ENCODE peak calls at places on chromosome 3, in four cellular contexts. One of them, this sample, is unnamed.

GRCh38 chr3:176293277-176293676 is 904.0 kb downstream of the TBL1XR1 start:
- DNase-seq in A673: no peak
- DNase-seq in prostate gland: no peak
- DNase-seq in pancreas: no peak
- DNase-seq in this sample: no peak

GRCh38 chr3:46979958-46980497 is 562 bp downstream of the NBEAL2 start:
- DNase-seq in A673: no peak
- DNase-seq in prostate gland: no peak
- DNase-seq in pancreas: peak
- DNase-seq in this sample: no peak

GRCh38 chr3:149641011-149641728 is 16.7 kb downstream of the WWTR1 start:
- DNase-seq in A673: no peak
- DNase-seq in prostate gland: no peak
- DNase-seq in pancreas: no peak
- DNase-seq in this sample: no peak

GRCh38 chr3:164533275-164533674 is 545.0 kb downstream of the SI start:
- DNase-seq in A673: no peak
- DNase-seq in prostate gland: no peak
- DNase-seq in pancreas: no peak
- DNase-seq in this sample: no peak

GRCh38 chr3:161559177-161559998 is 62.8 kb downstream of the OTOL1 start:
- DNase-seq in A673: peak
- DNase-seq in prostate gland: no peak
- DNase-seq in pancreas: no peak
- DNase-seq in this sample: no peak

GRCh38 chr3:178274711-178275110 is 261.5 kb upstream of the KCNMB2 start:
- DNase-seq in A673: no peak
- DNase-seq in prostate gland: no peak
- DNase-seq in pancreas: no peak
- DNase-seq in this sample: no peak

GRCh38 chr3:112097378-112097777 is 11.2 kb downstream of the C3orf52 start:
- DNase-seq in A673: peak
- DNase-seq in prostate gland: peak
- DNase-seq in pancreas: no peak
- DNase-seq in this sample: no peak

GRCh38 chr3:94616833-94617232 is 554.0 kb downstream of the NSUN3 start:
- DNase-seq in A673: no peak
- DNase-seq in prostate gland: no peak
- DNase-seq in pancreas: no peak
- DNase-seq in this sample: no peak

GRCh38 chr3:127385540-127385870 is 97.7 kb upstream of the PRR20G start:
- DNase-seq in A673: no peak
- DNase-seq in prostate gland: no peak
- DNase-seq in pancreas: no peak
- DNase-seq in this sample: no peak

GRCh38 chr3:136860541-136860940 is 1.5 kb upstream of the NCK1 start:
- DNase-seq in A673: no peak
- DNase-seq in prostate gland: no peak
- DNase-seq in pancreas: no peak
- DNase-seq in this sample: no peak

GRCh38 chr3:37530298-37530697 is 331.4 kb upstream of the CTDSPL start:
- DNase-seq in A673: no peak
- DNase-seq in prostate gland: no peak
- DNase-seq in pancreas: no peak
- DNase-seq in this sample: no peak

GRCh38 chr3:188796122-188796631 is 375.6 kb upstream of the TPRG1 start:
- DNase-seq in A673: peak
- DNase-seq in prostate gland: no peak
- DNase-seq in pancreas: no peak
- DNase-seq in this sample: no peak

GRCh38 chr3:123449986-123450474 is 1.1 kb upstream of the ADCY5 start:
- DNase-seq in A673: no peak
- DNase-seq in prostate gland: no peak
- DNase-seq in pancreas: peak
- DNase-seq in this sample: no peak

GRCh38 chr3:129037093-129037419 is 23.5 kb upstream of the GP9 start:
- DNase-seq in A673: no peak
- DNase-seq in prostate gland: no peak
- DNase-seq in pancreas: no peak
- DNase-seq in this sample: no peak

GRCh38 chr3:138188013-138188352 is 882 bp downstream of the ARMC8 start:
- DNase-seq in A673: no peak
- DNase-seq in prostate gland: no peak
- DNase-seq in pancreas: no peak
- DNase-seq in this sample: peak

GRCh38 chr3:196518999-196519737 is 4.0 kb upstream of the SMCO1 start:
- DNase-seq in A673: peak
- DNase-seq in prostate gland: peak
- DNase-seq in pancreas: no peak
- DNase-seq in this sample: no peak

GRCh38 chr3:144687862-144688261 is 716.2 kb downstream of the DIPK2A start:
- DNase-seq in A673: no peak
- DNase-seq in prostate gland: no peak
- DNase-seq in pancreas: no peak
- DNase-seq in this sample: no peak

GRCh38 chr3:151296226-151296625 is 17.9 kb upstream of the P2RY14 start:
- DNase-seq in A673: no peak
- DNase-seq in prostate gland: no peak
- DNase-seq in pancreas: no peak
- DNase-seq in this sample: no peak

GRCh38 chr3:151293127-151293526 is 14.8 kb upstream of the P2RY14 start:
- DNase-seq in A673: no peak
- DNase-seq in prostate gland: no peak
- DNase-seq in pancreas: no peak
- DNase-seq in this sample: no peak

GRCh38 chr3:151285940-151286339 is 7.6 kb upstream of the P2RY14 start:
- DNase-seq in A673: no peak
- DNase-seq in prostate gland: no peak
- DNase-seq in pancreas: no peak
- DNase-seq in this sample: no peak

GRCh38 chr3:151290673-151291072 is 12.3 kb upstream of the P2RY14 start:
- DNase-seq in A673: peak
- DNase-seq in prostate gland: no peak
- DNase-seq in pancreas: no peak
- DNase-seq in this sample: no peak
- TF ChIP-seq CTCF in A673: peak
- TF ChIP-seq CTCF in prostate gland: peak
- TF ChIP-seq CTCF in pancreas: no peak
- TF ChIP-seq CTCF in this sample: no peak

DNA sequence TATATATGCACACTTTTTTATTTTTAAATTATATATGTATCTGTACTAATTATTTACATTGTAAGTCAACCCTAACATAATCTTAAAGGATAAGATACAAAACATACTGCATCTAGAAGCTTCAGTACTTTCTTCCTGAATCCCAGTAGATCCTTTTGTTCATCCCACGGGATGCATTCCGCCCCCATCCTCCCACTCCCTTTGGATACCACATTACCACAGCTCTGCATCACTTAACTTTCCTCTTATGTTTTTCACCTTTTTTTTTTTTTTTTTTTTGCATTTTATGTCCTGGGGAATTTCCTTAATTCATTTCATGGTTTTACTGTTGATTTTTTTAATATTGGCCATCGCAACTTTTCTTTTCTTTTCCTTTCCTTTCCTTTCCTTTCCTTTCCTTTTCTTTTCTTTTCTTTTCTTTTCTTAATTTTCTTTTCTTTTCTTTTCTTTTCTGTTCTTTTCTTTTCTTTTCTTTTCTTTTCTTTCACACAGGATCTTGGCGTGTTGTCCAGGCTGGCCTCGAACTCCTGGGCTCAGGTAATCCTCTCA is 3.0 kb downstream of the OPA1 start:
- DNase-seq in A673: no peak
- DNase-seq in prostate gland: no peak
- DNase-seq in pancreas: no peak
- DNase-seq in this sample: no peak
- TF ChIP-seq CTCF in A673: no peak
- TF ChIP-seq CTCF in prostate gland: no peak
- TF ChIP-seq CTCF in pancreas: no peak
- TF ChIP-seq CTCF in this sample: no peak

DNA sequence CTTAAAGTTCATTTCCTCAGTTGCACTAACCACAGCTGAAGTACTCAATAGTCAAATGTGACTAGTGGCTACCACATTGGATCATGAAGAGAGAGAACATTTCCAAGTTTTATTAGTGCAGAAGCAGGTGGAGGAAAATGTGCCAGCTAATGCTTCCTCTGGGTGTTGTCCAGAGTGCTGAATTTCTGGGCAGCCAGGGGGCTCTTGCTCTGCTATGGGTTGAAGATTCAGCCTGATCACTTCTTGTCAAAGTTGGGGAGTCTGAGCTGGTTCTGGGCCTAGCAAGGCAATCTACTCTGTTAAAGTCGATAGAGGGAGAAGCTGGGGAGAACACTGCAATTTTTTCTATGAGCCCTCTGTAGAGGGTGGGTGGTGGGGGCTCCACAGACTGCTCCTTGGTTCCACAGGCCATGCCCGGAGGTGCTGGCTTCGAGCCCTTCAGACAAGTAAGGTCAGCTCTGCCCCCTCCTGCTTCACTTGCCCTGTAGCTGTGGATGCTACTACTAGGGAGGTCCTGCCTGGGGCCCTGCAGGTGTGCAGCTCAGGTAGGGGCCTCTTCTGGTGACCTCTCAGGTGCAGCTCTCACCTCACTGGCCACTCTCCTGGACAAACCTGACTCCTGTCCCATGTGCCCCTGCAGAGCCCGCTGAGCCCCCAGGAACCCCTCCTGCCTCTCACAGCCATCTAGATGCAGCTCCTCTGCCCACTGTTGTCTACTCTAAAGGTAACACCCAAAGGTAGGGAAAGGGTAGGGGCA is 8.2 kb downstream of the ALG3 start:
- DNase-seq in A673: peak
- DNase-seq in prostate gland: no peak
- DNase-seq in pancreas: no peak
- DNase-seq in this sample: no peak
- TF ChIP-seq CTCF in A673: no peak
- TF ChIP-seq CTCF in prostate gland: no peak
- TF ChIP-seq CTCF in pancreas: no peak
- TF ChIP-seq CTCF in this sample: no peak

GRCh38 chr3:185225523-185225922 is 28.3 kb downstream of the EHHADH start:
- DNase-seq in A673: no peak
- DNase-seq in prostate gland: no peak
- DNase-seq in pancreas: no peak
- DNase-seq in this sample: no peak

GRCh38 chr3:185216587-185216918 is 37.3 kb downstream of the EHHADH start:
- DNase-seq in A673: no peak
- DNase-seq in prostate gland: no peak
- DNase-seq in pancreas: no peak
- DNase-seq in this sample: no peak

GRCh38 chr3:185215873-185216586 is 37.8 kb downstream of the EHHADH start:
- DNase-seq in A673: peak
- DNase-seq in prostate gland: no peak
- DNase-seq in pancreas: no peak
- DNase-seq in this sample: no peak

GRCh38 chr3:185225080-185225479 is 28.8 kb downstream of the EHHADH start:
- DNase-seq in A673: no peak
- DNase-seq in prostate gland: no peak
- DNase-seq in pancreas: no peak
- DNase-seq in this sample: no peak

GRCh38 chr3:185221203-185221602 is 32.6 kb downstream of the EHHADH start:
- DNase-seq in A673: no peak
- DNase-seq in prostate gland: no peak
- DNase-seq in pancreas: no peak
- DNase-seq in this sample: no peak
- TF ChIP-seq CTCF in A673: no peak
- TF ChIP-seq CTCF in prostate gland: no peak
- TF ChIP-seq CTCF in pancreas: no peak
- TF ChIP-seq CTCF in this sample: no peak

GRCh38 chr3:186239321-186239720 is 122.7 kb downstream of the DGKG start:
- DNase-seq in A673: peak
- DNase-seq in prostate gland: no peak
- DNase-seq in pancreas: no peak
- DNase-seq in this sample: no peak
- TF ChIP-seq CTCF in A673: peak
- TF ChIP-seq CTCF in prostate gland: no peak
- TF ChIP-seq CTCF in pancreas: no peak
- TF ChIP-seq CTCF in this sample: no peak

GRCh38 chr3:44685128-44685800 is 27.2 kb upstream of the ZNF502 start:
- DNase-seq in A673: peak
- DNase-seq in prostate gland: peak
- DNase-seq in pancreas: peak
- DNase-seq in this sample: peak
- TF ChIP-seq CTCF in A673: no peak
- TF ChIP-seq CTCF in prostate gland: no peak
- TF ChIP-seq CTCF in pancreas: no peak
- TF ChIP-seq CTCF in this sample: no peak

GRCh38 chr3:42771271-42771670 is 1.8 kb downstream of the CCDC13 start:
- DNase-seq in A673: no peak
- DNase-seq in prostate gland: no peak
- DNase-seq in pancreas: no peak
- DNase-seq in this sample: no peak

GRCh38 chr3:42769477-42770131 is 3.4 kb downstream of the CCDC13 start:
- DNase-seq in A673: no peak
- DNase-seq in prostate gland: no peak
- DNase-seq in pancreas: peak
- DNase-seq in this sample: no peak

GRCh38 chr3:42778644-42779043 is 5.6 kb upstream of the CCDC13 start:
- DNase-seq in A673: no peak
- DNase-seq in prostate gland: no peak
- DNase-seq in pancreas: no peak
- DNase-seq in this sample: no peak

GRCh38 chr3:42773409-42773751 is 327 bp upstream of the CCDC13 start:
- DNase-seq in A673: no peak
- DNase-seq in prostate gland: no peak
- DNase-seq in pancreas: no peak
- DNase-seq in this sample: no peak

GRCh38 chr3:42772670-42773408 is at the start of gene CCDC13:
- DNase-seq in A673: peak
- DNase-seq in prostate gland: peak
- DNase-seq in pancreas: peak
- DNase-seq in this sample: peak
- TF ChIP-seq CTCF in A673: no peak
- TF ChIP-seq CTCF in prostate gland: no peak
- TF ChIP-seq CTCF in pancreas: no peak
- TF ChIP-seq CTCF in this sample: no peak

GRCh38 chr3:130743354-130743753 is 3.3 kb downstream of the PIK3R4 start:
- DNase-seq in A673: no peak
- DNase-seq in prostate gland: no peak
- DNase-seq in pancreas: no peak
- DNase-seq in this sample: no peak
- TF ChIP-seq CTCF in A673: no peak
- TF ChIP-seq CTCF in prostate gland: no peak
- TF ChIP-seq CTCF in pancreas: no peak
- TF ChIP-seq CTCF in this sample: no peak

This sample was measured in omental fat pad.